ENCODE peak calls at places on chromosomes 4 and X, in seven cellular contexts. H is ovary, W is endothelial cell of umbilical vein, D is H54, K is HCT116, U is heart left ventricle, N is vagina. C is an unnamed sample.

GRCh38 chr4:89411539-89411938 is 103.9 kb upstream of the GPRIN3 start:
- DNase-seq in H (no peak), W (no peak), D (no peak), K (no peak), U (peak), N (no peak), C (no peak)

GRCh38 chr4:116752027-116752426 is 333.3 kb downstream of the TRAM1L1 start:
- DNase-seq in H (no peak), W (no peak), D (no peak), K (no peak), U (no peak), N (no peak), C (no peak)

GRCh38 chrX:150759568-150760416 is 66.6 kb downstream of the MTMR1 start:
- DNase-seq in H (no peak), W (no peak), D (no peak), K (no peak), U (no peak), N (no peak), C (no peak)

GRCh38 chrX:74465424-74465823 is 44.1 kb downstream of the SLC16A2 start:
- DNase-seq in H (no peak), W (no peak), D (no peak), K (no peak), U (no peak), N (no peak), C (no peak)

GRCh38 chr4:150358691-150359090 is 223.3 kb upstream of the MAB21L2 start:
- DNase-seq in H (no peak), W (no peak), D (no peak), K (no peak), U (no peak), N (no peak), C (no peak)

GRCh38 chr4:182843813-182844325 is 73.3 kb downstream of the DCTD start:
- DNase-seq in H (no peak), W (no peak), D (no peak), K (no peak), U (no peak), N (no peak), C (no peak)

GRCh38 chr4:175971393-175972179 is 94.1 kb upstream of the WDR17 start:
- DNase-seq in H (no peak), W (no peak), D (no peak), K (no peak), U (no peak), N (no peak), C (peak)

GRCh38 chr4:84050014-84050413 is 449.1 kb downstream of the NKX6-1 start:
- DNase-seq in H (no peak), W (no peak), D (no peak), K (no peak), U (no peak), N (no peak), C (peak)

GRCh38 chr4:16836324-16836723 is 62.1 kb downstream of the LDB2 start:
- DNase-seq in H (no peak), W (no peak), D (no peak), K (no peak), U (no peak), N (no peak), C (no peak)

GRCh38 chrX:130110379-130111219 is at the start of gene ELF4:
- DNase-seq in H (peak), W (no peak), D (peak), K (no peak), U (peak), N (no peak), C (peak)
- TF ChIP-seq POLR2A in H (no peak), W (no peak), D (peak), K (no peak), U (no peak), N (no peak), C (no peak)

DNA sequence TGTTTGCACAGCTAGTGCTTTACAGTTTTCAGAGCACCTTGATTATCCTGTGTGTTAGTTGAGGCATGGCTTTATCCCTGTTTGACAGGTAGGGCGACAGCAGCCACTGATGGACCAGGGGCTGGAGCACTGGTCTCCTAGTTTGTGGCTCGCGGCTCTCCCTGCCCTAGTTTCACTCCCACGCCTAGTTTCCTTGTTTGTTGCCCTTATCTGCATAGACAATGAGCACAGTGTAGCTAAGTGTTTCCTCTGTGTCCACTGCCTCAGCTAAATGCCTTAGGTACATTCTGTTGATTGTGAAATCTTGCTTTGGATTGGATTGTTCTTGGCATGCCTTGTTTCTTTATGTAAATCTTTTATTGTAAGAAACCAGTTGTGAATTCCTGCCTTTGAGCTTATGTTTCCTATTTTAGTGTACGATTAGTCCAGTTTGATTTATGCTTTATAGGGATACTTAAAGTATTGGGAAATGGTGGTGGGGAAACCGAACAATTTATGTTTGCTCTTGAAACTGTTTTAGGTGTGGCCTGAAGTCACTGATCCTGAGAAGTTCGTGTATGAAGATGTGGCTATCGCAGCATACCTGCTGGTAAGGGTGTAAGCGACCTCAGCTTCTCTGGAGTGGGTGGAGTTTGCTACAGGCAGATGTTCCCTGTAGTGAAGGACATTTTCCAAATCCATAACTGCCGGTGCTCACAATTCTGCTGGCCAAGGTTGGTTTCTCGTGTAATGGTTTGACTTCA is 11.0 kb downstream of the TRMT44 start:
- DNase-seq in H (no peak), W (peak), D (no peak), K (no peak), U (no peak), N (no peak), C (no peak)
- TF ChIP-seq POLR2A in H (no peak), W (no peak), D (no peak), K (no peak), U (no peak), N (no peak), C (no peak)

DNA sequence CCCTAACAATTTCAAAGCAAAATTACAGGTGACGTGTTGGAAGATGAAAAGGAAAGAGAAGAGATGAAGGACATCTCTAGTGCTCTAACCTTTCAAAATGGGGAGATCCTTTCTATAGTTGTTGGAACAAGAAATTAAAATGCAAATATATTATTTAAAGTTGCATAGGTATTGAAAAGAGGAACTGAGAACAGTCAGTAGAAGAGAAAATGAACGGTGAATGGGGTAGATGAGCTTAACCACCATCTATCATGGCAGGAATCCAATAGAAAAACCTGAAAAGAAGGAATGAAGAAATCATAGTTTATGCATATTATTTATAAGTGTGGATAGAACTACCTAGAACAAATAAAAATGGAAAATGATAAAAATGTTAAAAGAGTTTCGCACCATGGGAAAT is 42.0 kb downstream of the ANXA5 start:
- DNase-seq in H (no peak), W (no peak), D (no peak), K (no peak), U (no peak), N (no peak), C (no peak)
- TF ChIP-seq POLR2A in H (no peak), W (no peak), D (no peak), K (no peak), U (no peak), N (no peak), C (no peak)

GRCh38 chr4:2698951-2699505 is 57.1 kb downstream of the TNIP2 start:
- DNase-seq in H (no peak), W (no peak), D (no peak), K (no peak), U (no peak), N (no peak), C (no peak)
- TF ChIP-seq POLR2A in H (no peak), W (no peak), D (no peak), K (no peak), U (no peak), N (no peak), C (no peak)

DNA sequence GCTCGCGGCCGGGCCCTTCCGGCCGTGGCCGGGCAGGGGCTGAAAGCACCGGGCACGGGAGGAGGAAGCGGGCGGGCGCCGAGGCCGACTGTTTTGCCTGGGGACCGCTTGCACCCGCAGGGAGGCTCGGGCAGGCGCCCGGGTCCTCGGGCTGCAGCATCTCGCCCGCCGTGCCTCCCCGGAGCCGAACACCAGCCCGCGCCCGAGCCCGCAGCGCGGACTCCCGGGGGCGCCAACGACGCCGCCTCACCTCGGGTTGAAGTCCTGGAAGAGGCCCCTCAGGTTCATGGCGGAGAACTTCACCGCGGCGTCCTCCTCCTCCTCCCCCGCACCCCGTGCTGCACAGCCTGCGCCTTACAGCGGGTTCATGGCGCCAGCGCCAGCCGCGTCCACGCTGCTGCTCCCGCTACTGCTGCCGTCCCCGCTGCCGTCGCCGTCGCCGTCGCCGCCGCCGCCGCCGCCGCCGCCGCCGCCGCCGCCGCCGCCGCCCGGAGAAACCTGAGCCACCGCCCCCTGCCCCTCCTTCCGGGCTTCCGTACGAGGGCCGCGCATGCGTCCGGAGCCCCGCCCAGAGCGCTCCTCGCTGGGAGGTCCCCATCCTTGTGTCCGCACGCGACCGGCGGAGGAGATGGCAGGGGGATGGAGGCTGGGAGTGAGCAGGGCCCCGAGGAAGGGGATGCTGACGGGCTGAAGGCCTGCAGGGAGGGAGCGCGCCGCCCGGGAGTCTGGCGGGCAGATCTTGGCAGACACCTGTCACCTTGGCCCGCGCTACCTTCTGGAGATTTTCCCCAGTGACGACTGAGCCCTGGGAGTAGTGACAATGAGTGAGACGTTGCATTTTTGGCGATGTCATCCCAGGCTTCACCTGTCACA is at the start of gene TMEM185A:
- DNase-seq in H (peak), W (peak), D (peak), K (peak), U (peak), N (no peak), C (peak)
- TF ChIP-seq POLR2A in H (no peak), W (no peak), D (peak), K (no peak), U (no peak), N (no peak), C (no peak)

DNA sequence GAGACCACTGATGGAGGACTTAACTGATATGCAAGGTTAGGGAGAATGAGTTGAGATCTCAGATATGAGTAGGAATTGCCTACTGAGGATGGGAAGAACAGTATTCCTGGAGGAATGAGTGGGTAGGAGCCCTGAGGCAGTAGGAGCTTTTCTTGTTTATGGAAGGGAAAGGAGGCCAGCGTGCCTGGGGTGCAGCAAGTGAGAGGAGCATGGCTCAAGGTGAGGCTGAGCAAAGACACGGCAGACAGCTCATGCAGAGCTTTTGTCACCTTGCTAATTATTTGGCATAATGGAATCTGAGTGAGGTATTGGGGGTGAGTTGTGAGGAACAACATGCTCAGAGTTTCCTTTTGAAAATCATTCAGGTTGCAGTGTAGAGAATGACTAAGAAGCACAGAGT is 65.3 kb upstream of the IBSP start:
- DNase-seq in H (no peak), W (no peak), D (no peak), K (no peak), U (no peak), N (no peak), C (no peak)
- TF ChIP-seq POLR2A in H (no peak), W (no peak), D (no peak), K (no peak), U (no peak), N (no peak), C (no peak)

GRCh38 chr4:234178-234577 is 71.1 kb downstream of the ZNF732 start:
- DNase-seq in H (no peak), W (no peak), D (no peak), K (no peak), U (no peak), N (no peak), C (no peak)

DNA sequence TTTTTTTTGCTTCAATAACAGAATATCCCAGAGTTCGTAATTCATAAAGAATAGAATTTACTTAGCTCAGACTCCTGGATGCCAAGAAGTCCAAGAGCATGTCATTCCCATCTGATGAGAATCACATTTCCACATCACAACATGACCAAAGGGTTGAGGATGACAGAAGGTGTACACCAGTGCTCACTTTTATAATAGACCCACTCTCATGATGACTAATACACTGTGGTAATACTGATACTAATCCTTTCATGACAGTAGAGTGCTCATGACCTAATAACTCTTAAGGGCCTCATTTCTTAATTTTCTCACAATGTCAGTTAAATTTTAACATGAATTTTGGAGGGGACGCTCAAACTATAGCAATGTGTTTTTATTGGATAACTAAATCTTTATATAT is 69.2 kb downstream of the ZNF732 start:
- DNase-seq in H (no peak), W (no peak), D (no peak), K (no peak), U (no peak), N (no peak), C (no peak)
- TF ChIP-seq POLR2A in H (no peak), W (no peak), D (no peak), K (no peak), U (no peak), N (no peak), C (no peak)

DNA sequence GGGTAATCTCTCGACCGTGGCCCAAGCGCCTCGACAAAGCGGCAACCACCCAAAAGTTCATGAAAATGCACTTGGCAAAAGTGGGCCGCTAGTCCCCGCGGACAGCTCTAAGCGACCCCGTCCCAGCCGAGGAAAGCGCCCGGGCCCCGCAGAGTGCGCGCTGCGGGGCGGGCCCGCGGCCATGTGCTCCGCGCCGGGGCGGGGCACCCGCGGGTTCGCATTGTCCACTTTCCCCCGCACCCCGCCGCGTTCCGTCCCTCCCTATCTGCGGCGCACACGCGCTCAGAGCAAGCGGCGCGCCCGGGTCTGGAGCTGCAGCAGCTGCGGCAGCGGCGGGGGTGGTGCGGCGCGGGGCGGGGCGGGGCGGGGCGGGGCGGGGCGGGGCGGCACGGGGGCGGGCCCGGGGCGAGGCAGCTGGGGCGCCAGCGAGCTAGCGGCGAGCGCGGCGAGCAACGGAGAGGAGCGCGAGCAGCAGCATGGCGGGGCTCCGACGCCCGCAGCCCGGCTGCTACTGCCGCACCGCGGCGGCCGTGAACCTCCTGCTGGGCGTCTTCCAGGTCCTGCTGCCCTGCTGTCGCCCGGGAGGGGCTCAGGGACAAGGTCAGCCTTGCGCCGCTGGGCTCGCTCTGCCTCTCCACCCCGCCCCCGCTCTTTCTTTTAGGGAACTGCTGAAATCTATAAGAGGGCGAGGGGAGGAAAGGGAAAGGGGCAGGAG is at the start of gene TMEM131L:
- DNase-seq in H (peak), W (peak), D (peak), K (peak), U (peak), N (no peak), C (peak)
- TF ChIP-seq POLR2A in H (no peak), W (no peak), D (peak), K (no peak), U (no peak), N (no peak), C (peak)

DNA sequence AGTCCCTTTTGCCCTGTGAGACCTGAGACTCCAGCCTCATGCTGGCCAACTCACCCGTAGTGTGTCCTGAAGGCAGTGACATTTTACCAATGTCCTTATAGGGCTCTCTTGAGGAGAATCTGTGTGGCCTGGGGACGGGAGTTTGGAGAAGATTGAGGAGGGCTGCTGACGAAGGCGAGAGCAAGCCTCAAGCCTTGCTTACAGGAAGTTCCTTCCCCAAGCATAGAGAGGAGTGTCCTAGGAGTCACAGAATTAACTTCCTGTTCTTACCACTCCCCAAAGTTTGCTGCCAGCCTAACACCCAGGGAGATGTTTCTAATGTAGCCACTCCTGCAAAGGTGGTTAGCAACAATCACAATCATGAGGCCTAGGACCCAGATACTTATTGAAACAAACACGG is at the start of gene NXF3:
- DNase-seq in H (no peak), W (no peak), D (no peak), K (no peak), U (no peak), N (no peak), C (no peak)
- TF ChIP-seq POLR2A in H (no peak), W (no peak), D (no peak), K (no peak), U (no peak), N (no peak), C (no peak)

DNA sequence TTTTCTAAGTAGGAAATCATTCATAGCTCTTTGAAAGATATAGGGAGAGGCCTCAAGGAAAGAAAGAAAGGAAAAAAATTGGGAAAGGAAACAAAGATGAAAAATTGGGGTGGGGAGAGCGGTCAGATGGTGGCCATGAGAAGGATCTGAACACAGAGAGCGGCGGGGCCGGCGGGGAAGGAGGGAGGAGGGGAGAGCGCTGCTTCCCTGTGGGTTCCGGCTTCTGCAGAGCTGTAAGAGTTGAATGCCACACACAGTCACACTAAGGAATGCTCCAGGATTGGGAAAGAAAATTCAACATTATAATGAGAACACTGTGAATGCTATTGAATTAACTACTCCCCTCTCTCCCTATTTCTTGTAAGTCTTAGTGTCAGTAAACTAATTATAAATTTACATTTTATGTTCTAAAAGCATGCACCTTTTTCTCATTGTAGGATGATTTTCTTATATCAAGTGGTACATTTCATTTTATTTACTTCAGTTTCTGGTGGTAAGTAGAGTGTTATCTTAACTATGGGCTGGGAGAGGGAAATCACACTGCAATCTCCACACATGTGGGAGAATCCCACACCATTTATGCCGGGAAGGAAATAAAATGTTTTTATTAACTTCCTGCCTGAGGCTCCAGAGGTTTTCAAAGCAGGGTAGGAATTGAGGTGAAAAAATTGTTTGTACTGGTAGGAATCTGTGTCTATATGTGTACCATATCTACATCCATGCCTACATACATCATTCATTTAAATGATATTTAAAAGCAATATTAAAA is 894 bp downstream of the F11 start:
- DNase-seq in H (no peak), W (no peak), D (no peak), K (no peak), U (no peak), N (no peak), C (no peak)
- TF ChIP-seq POLR2A in H (no peak), W (no peak), D (no peak), K (no peak), U (no peak), N (no peak), C (no peak)

C was measured in thyroid gland.